ENCODE peak calls at places on chromosomes 2 and 18, in six cellular contexts. One of them, this sample, is unnamed.

GRCh38 chr18:34592961-34593382 is 117.1 kb upstream of the DTNA start:
- DNase-seq in stimulated activated CD4-positive, alpha-beta T cell treated with anti-CD3 and anti-CD28 coated beads, TNF-alpha, amount 100 ng/mL, for 48 hours: no peak
- DNase-seq in NCI-H226: peak
- DNase-seq in left ventricle myocardium inferior: peak
- DNase-seq in activated effector memory CD4-positive, alpha-beta T cell treated with anti-CD3 and anti-CD28 coated beads, Interleukin-2, amount 50 U/mL, for 16 hours: no peak
- DNase-seq in retina: peak
- DNase-seq in this sample: peak

GRCh38 chr2:241818229-241818942 is 9.4 kb downstream of the NEU4 start:
- DNase-seq in left ventricle myocardium inferior: no peak
- DNase-seq in retina: no peak
- DNase-seq in stimulated activated CD4-positive, alpha-beta T cell treated with anti-CD3 and anti-CD28 coated beads, TNF-alpha, amount 100 ng/mL, for 48 hours: no peak
- DNase-seq in activated effector memory CD4-positive, alpha-beta T cell treated with anti-CD3 and anti-CD28 coated beads, Interleukin-2, amount 50 U/mL, for 16 hours: no peak
- DNase-seq in NCI-H226: no peak
- DNase-seq in this sample: no peak

GRCh38 chr18:66724664-66725356 is 120.9 kb upstream of the CDH19 start:
- DNase-seq in NCI-H226: no peak
- DNase-seq in retina: no peak
- DNase-seq in left ventricle myocardium inferior: no peak
- DNase-seq in activated effector memory CD4-positive, alpha-beta T cell treated with anti-CD3 and anti-CD28 coated beads, Interleukin-2, amount 50 U/mL, for 16 hours: no peak
- DNase-seq in stimulated activated CD4-positive, alpha-beta T cell treated with anti-CD3 and anti-CD28 coated beads, TNF-alpha, amount 100 ng/mL, for 48 hours: no peak
- DNase-seq in this sample: peak

GRCh38 chr2:129794116-129794515 is 185.3 kb upstream of the RAB6C start:
- DNase-seq in activated effector memory CD4-positive, alpha-beta T cell treated with anti-CD3 and anti-CD28 coated beads, Interleukin-2, amount 50 U/mL, for 16 hours: no peak
- DNase-seq in left ventricle myocardium inferior: no peak
- DNase-seq in stimulated activated CD4-positive, alpha-beta T cell treated with anti-CD3 and anti-CD28 coated beads, TNF-alpha, amount 100 ng/mL, for 48 hours: no peak
- DNase-seq in retina: no peak
- DNase-seq in NCI-H226: no peak
- DNase-seq in this sample: no peak

GRCh38 chr2:188659656-188660406 is 314.3 kb upstream of the COL3A1 start:
- DNase-seq in left ventricle myocardium inferior: no peak
- DNase-seq in activated effector memory CD4-positive, alpha-beta T cell treated with anti-CD3 and anti-CD28 coated beads, Interleukin-2, amount 50 U/mL, for 16 hours: no peak
- DNase-seq in NCI-H226: peak
- DNase-seq in stimulated activated CD4-positive, alpha-beta T cell treated with anti-CD3 and anti-CD28 coated beads, TNF-alpha, amount 100 ng/mL, for 48 hours: no peak
- DNase-seq in retina: no peak
- DNase-seq in this sample: peak

GRCh38 chr2:117972466-117973123 is 41.3 kb downstream of the CCDC93 start:
- DNase-seq in left ventricle myocardium inferior: no peak
- DNase-seq in stimulated activated CD4-positive, alpha-beta T cell treated with anti-CD3 and anti-CD28 coated beads, TNF-alpha, amount 100 ng/mL, for 48 hours: no peak
- DNase-seq in activated effector memory CD4-positive, alpha-beta T cell treated with anti-CD3 and anti-CD28 coated beads, Interleukin-2, amount 50 U/mL, for 16 hours: no peak
- DNase-seq in NCI-H226: peak
- DNase-seq in retina: no peak
- DNase-seq in this sample: peak

GRCh38 chr2:121498731-121499130 is 31.9 kb upstream of the RNU4ATAC start:
- DNase-seq in activated effector memory CD4-positive, alpha-beta T cell treated with anti-CD3 and anti-CD28 coated beads, Interleukin-2, amount 50 U/mL, for 16 hours: no peak
- DNase-seq in NCI-H226: no peak
- DNase-seq in left ventricle myocardium inferior: no peak
- DNase-seq in stimulated activated CD4-positive, alpha-beta T cell treated with anti-CD3 and anti-CD28 coated beads, TNF-alpha, amount 100 ng/mL, for 48 hours: no peak
- DNase-seq in retina: no peak
- DNase-seq in this sample: no peak

GRCh38 chr2:75047907-75048625 is 89.6 kb downstream of the POLE4 start:
- DNase-seq in NCI-H226: peak
- DNase-seq in stimulated activated CD4-positive, alpha-beta T cell treated with anti-CD3 and anti-CD28 coated beads, TNF-alpha, amount 100 ng/mL, for 48 hours: no peak
- DNase-seq in retina: no peak
- DNase-seq in left ventricle myocardium inferior: no peak
- DNase-seq in activated effector memory CD4-positive, alpha-beta T cell treated with anti-CD3 and anti-CD28 coated beads, Interleukin-2, amount 50 U/mL, for 16 hours: no peak
- DNase-seq in this sample: peak

GRCh38 chr18:63253428-63254372 is 65.9 kb downstream of the BCL2 start:
- DNase-seq in retina: no peak
- DNase-seq in NCI-H226: no peak
- DNase-seq in stimulated activated CD4-positive, alpha-beta T cell treated with anti-CD3 and anti-CD28 coated beads, TNF-alpha, amount 100 ng/mL, for 48 hours: no peak
- DNase-seq in left ventricle myocardium inferior: no peak
- DNase-seq in activated effector memory CD4-positive, alpha-beta T cell treated with anti-CD3 and anti-CD28 coated beads, Interleukin-2, amount 50 U/mL, for 16 hours: no peak
- DNase-seq in this sample: peak

GRCh38 chr2:7692657-7693161 is 775.5 kb downstream of the RNF144A start:
- DNase-seq in activated effector memory CD4-positive, alpha-beta T cell treated with anti-CD3 and anti-CD28 coated beads, Interleukin-2, amount 50 U/mL, for 16 hours: no peak
- DNase-seq in left ventricle myocardium inferior: peak
- DNase-seq in retina: no peak
- DNase-seq in NCI-H226: peak
- DNase-seq in stimulated activated CD4-positive, alpha-beta T cell treated with anti-CD3 and anti-CD28 coated beads, TNF-alpha, amount 100 ng/mL, for 48 hours: no peak
- DNase-seq in this sample: peak

GRCh38 chr2:9736008-9736407 is 105.2 kb upstream of the YWHAQ start:
- DNase-seq in NCI-H226: no peak
- DNase-seq in left ventricle myocardium inferior: no peak
- DNase-seq in stimulated activated CD4-positive, alpha-beta T cell treated with anti-CD3 and anti-CD28 coated beads, TNF-alpha, amount 100 ng/mL, for 48 hours: no peak
- DNase-seq in activated effector memory CD4-positive, alpha-beta T cell treated with anti-CD3 and anti-CD28 coated beads, Interleukin-2, amount 50 U/mL, for 16 hours: no peak
- DNase-seq in retina: no peak
- DNase-seq in this sample: no peak

GRCh38 chr2:108604196-108604595 is 69.9 kb downstream of the LIMS1 start:
- DNase-seq in stimulated activated CD4-positive, alpha-beta T cell treated with anti-CD3 and anti-CD28 coated beads, TNF-alpha, amount 100 ng/mL, for 48 hours: no peak
- DNase-seq in activated effector memory CD4-positive, alpha-beta T cell treated with anti-CD3 and anti-CD28 coated beads, Interleukin-2, amount 50 U/mL, for 16 hours: no peak
- DNase-seq in left ventricle myocardium inferior: no peak
- DNase-seq in NCI-H226: peak
- DNase-seq in retina: no peak
- DNase-seq in this sample: peak

GRCh38 chr2:41847744-41848441 is 199.9 kb upstream of the PKDCC start:
- DNase-seq in stimulated activated CD4-positive, alpha-beta T cell treated with anti-CD3 and anti-CD28 coated beads, TNF-alpha, amount 100 ng/mL, for 48 hours: no peak
- DNase-seq in NCI-H226: no peak
- DNase-seq in retina: no peak
- DNase-seq in left ventricle myocardium inferior: no peak
- DNase-seq in activated effector memory CD4-positive, alpha-beta T cell treated with anti-CD3 and anti-CD28 coated beads, Interleukin-2, amount 50 U/mL, for 16 hours: no peak
- DNase-seq in this sample: peak

GRCh38 chr2:96180521-96180920 is 28.1 kb downstream of the STARD7 start:
- DNase-seq in stimulated activated CD4-positive, alpha-beta T cell treated with anti-CD3 and anti-CD28 coated beads, TNF-alpha, amount 100 ng/mL, for 48 hours: no peak
- DNase-seq in retina: no peak
- DNase-seq in activated effector memory CD4-positive, alpha-beta T cell treated with anti-CD3 and anti-CD28 coated beads, Interleukin-2, amount 50 U/mL, for 16 hours: no peak
- DNase-seq in left ventricle myocardium inferior: no peak
- DNase-seq in NCI-H226: no peak
- DNase-seq in this sample: no peak